ENCODE peak calls at places on chromosomes 4 and X, in six cellular contexts. I, K, Q, D, O and S are unnamed samples.

GRCh38 chr4:176425035-176425434 is 105.3 kb downstream of the SPCS3 start:
- DNase-seq in Q (no peak), K (no peak), D (no peak), O (no peak), I (no peak), S (no peak)

GRCh38 chr4:89469930-89470375 is 162.4 kb upstream of the GPRIN3 start:
- DNase-seq in O (peak; percentile 25), Q (no peak), D (no peak), I (no peak), K (no peak), S (no peak)

GRCh38 chrX:110210417-110211139 is 107.3 kb downstream of the AMMECR1 start:
- DNase-seq in D (no peak), I (no peak), O (no peak), K (peak; percentile 40), Q (no peak), S (no peak)

GRCh38 chr4:142648378-142648777 is 197.7 kb downstream of the INPP4B start:
- DNase-seq in K (no peak), I (no peak), Q (no peak), O (no peak), D (no peak), S (no peak)

GRCh38 chr4:8706221-8707044 is 113.9 kb downstream of the CPZ start:
- DNase-seq in D (no peak), O (no peak), K (no peak), Q (peak; percentile 44), I (no peak), S (no peak)

GRCh38 chr4:137749466-137749865 is 217.2 kb upstream of the PCDH18 start:
- DNase-seq in K (no peak), Q (no peak), D (no peak), I (no peak), O (no peak), S (no peak)

GRCh38 chr4:40325406-40326019 is 9.6 kb upstream of the CHRNA9 start:
- DNase-seq in I (peak; percentile 67), D (peak; percentile 74), K (peak; percentile 58), Q (no peak), O (no peak), S (no peak)

GRCh38 chrX:77451041-77451440 is 3.9 kb downstream of the FGF16 start:
- DNase-seq in D (no peak), K (no peak), O (no peak), Q (no peak), I (no peak), S (no peak)

GRCh38 chrX:18574591-18574990 is 97.3 kb downstream of the RS1 start:
- DNase-seq in I (no peak), O (no peak), Q (no peak), K (no peak), D (no peak), S (no peak)

GRCh38 chr4:82745173-82745842 is 53.3 kb downstream of the SCD5 start:
- DNase-seq in K (no peak), D (no peak), I (no peak), O (no peak), Q (no peak), S (no peak)

GRCh38 chrX:108167211-108167872 is 75.8 kb downstream of the ATG4A start:
- DNase-seq in O (no peak), D (no peak), K (peak; percentile 23), I (no peak), Q (no peak), S (no peak)

GRCh38 chrX:12899506-12899905 is 6.9 kb upstream of the TLR8 start:
- DNase-seq in I (no peak), D (no peak), Q (no peak), O (no peak), K (no peak), S (no peak)

GRCh38 chr4:170769857-170770256 is 680.1 kb upstream of the AADAT start:
- DNase-seq in Q (no peak), K (no peak), D (no peak), I (no peak), O (no peak), S (no peak)

GRCh38 chr4:104501290-104501689 is 6.6 kb upstream of the CXXC4 start:
- DNase-seq in D (no peak), K (no peak), Q (no peak), I (no peak), O (no peak), S (no peak)

GRCh38 chr4:2362286-2363055 is 56.0 kb downstream of the ZFYVE28 start:
- DNase-seq in O (no peak), K (no peak), Q (no peak), D (no peak), I (no peak), S (no peak)

GRCh38 chr4:106287353-106287969 is 28.5 kb downstream of the TBCK start:
- DNase-seq in K (no peak), I (no peak), Q (no peak), D (no peak), O (no peak), S (no peak)

GRCh38 chr4:102713096-102713495 is 47.7 kb downstream of the MANBA start:
- DNase-seq in K (no peak), O (no peak), I (no peak), D (no peak), Q (no peak), S (no peak)

GRCh38 chr4:1727117-1728031 is 6.1 kb downstream of the TACC3 start:
- DNase-seq in Q (no peak), D (no peak), O (no peak), K (no peak), I (peak; percentile 28), S (no peak)

GRCh38 chr4:20658456-20658855 is 41.8 kb upstream of the PACRGL start:
- DNase-seq in O (no peak), I (no peak), K (no peak), D (no peak), Q (no peak), S (no peak)

GRCh38 chrX:10574663-10575062 is 45.7 kb downstream of the MID1 start:
- DNase-seq in D (no peak), O (no peak), I (no peak), Q (no peak), K (no peak), S (no peak)

GRCh38 chrX:153984351-153985178 is 12.0 kb downstream of the TMEM187 start:
- DNase-seq in I (no peak), K (no peak), D (peak; percentile 55), O (no peak), Q (no peak), S (no peak)

GRCh38 chrX:154396948-154397887 is 959 bp upstream of the RPL10 start:
- DNase-seq in I (peak; percentile 79), Q (peak; percentile 72), O (no peak), D (peak; percentile 64), K (no peak), S (no peak)

GRCh38 chrX:35040871-35041270 is 98.3 kb downstream of the FAM47B start:
- DNase-seq in I (no peak), D (no peak), K (no peak), Q (no peak), O (no peak), S (no peak)

GRCh38 chr4:180521181-180521580 is 1722.0 kb upstream of the TENM3 start:
- DNase-seq in K (no peak), D (no peak), I (no peak), O (no peak), Q (no peak), S (no peak)

GRCh38 chr4:39169426-39169825 is 12.9 kb upstream of the WDR19 start:
- DNase-seq in O (no peak), I (no peak), K (no peak), D (no peak), Q (no peak), S (no peak)

GRCh38 chr4:151862766-151863165 is 102.0 kb upstream of the GATB start:
- DNase-seq in K (no peak), I (no peak), O (no peak), D (no peak), Q (no peak), S (no peak)

GRCh38 chr4:2930135-2930805 is 32.9 kb downstream of the NOP14 start:
- DNase-seq in O (no peak), I (no peak), Q (no peak), K (no peak), D (no peak), S (no peak)

GRCh38 chr4:13233755-13234154 is 250.4 kb downstream of the RAB28 start:
- DNase-seq in D (no peak), Q (no peak), O (no peak), I (no peak), K (no peak), S (no peak)

GRCh38 chr4:128649575-128650205 is 159.8 kb upstream of the JADE1 start:
- DNase-seq in O (no peak), K (no peak), Q (peak; percentile 38), D (no peak), I (no peak), S (no peak)

DNA sequence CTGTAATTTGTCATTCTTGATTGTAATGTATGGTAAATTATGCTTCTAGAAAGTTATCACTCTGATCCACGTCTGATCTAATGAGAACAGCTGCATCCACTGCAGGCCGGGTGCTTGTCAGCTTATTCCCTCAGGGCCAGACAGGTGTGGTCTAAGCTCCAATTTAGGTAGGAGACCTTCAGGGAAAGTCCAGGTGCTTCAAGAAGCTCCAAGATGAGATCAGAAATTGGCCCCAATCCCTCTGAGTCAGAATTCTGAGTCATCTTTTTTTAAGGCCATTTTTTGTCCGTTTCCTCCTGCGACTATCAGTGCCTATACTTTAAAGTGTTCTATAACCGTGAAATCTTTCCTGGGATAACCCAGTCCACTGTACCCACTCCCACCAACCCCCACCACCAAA is 92.3 kb downstream of the PALLD start:
- DNase-seq in K (peak; percentile 94), D (no peak), Q (no peak), I (no peak), O (no peak), S (no peak)
- H3K9ac ChIP-seq in K (peak overlapping the region; percentile 60), D (no peak overlapping the region), Q (no peak overlapping the region), I (no peak overlapping the region), O (no peak overlapping the region), S (no peak overlapping the region)

GRCh38 chr4:74378573-74378972 is 13.6 kb downstream of the EREG start:
- DNase-seq in O (no peak), D (no peak), K (no peak), I (no peak), Q (no peak), S (no peak)

GRCh38 chr4:74375824-74376426 is 11.0 kb downstream of the EREG start:
- DNase-seq in Q (no peak), D (no peak), O (no peak), I (no peak), K (no peak), S (no peak)

GRCh38 chr4:74374561-74375327 is 9.8 kb downstream of the EREG start:
- DNase-seq in I (no peak), D (no peak), O (no peak), K (peak; percentile 89), Q (no peak), S (no peak)

GRCh38 chr4:74377714-74378113 is 12.8 kb downstream of the EREG start:
- DNase-seq in O (no peak), K (no peak), D (no peak), I (no peak), Q (no peak), S (no peak)

GRCh38 chr4:74376888-74377483 is 12.0 kb downstream of the EREG start:
- DNase-seq in Q (no peak), K (no peak), I (peak; percentile 31), O (no peak), D (peak; percentile 28), S (no peak)
- TF ChIP-seq YY1 in Q (no peak), K (no peak), I (no peak), O (no peak), D (no peak), S (no peak)

GRCh38 chr4:26584725-26585124 is 841 bp downstream of the TBC1D19 start:
- DNase-seq in D (no peak), I (no peak), Q (no peak), O (no peak), K (no peak), S (no peak)
- H3K9ac ChIP-seq in D (peak overlapping the region; percentile 64), I (peak overlapping the region; percentile 70), Q (no peak overlapping the region), O (peak overlapping the region; percentile 58), K (peak overlapping the region; percentile 66), S (peak overlapping the region; percentile 69)

GRCh38 chr4:6777636-6778281 is 4.8 kb upstream of the KIAA0232 start:
- DNase-seq in I (no peak), Q (no peak), K (no peak), O (no peak), D (no peak), S (no peak)
- TF ChIP-seq YY1 in I (no peak), Q (no peak), K (no peak), O (no peak), D (no peak), S (no peak)